ENCODE peak calls at places on chromosomes 13 and 19, in six cellular contexts. C, Y, Q, M, L and W are unnamed samples.
A peak's percentile ranks its signal among the peaks of the same experiment; 100 is the strongest.

GRCh38 chr13:111963031-111963430 is 103.9 kb upstream of the SOX1 start:
- DNase-seq in C (no peak), Q (no peak), L (no peak), Y (no peak), M (no peak), W (no peak)

GRCh38 chr19:57406516-57407123 is 4.3 kb upstream of the ZNF17 start:
- DNase-seq in M (peak; percentile 60), Y (peak; percentile 75), C (peak; percentile 70), Q (peak; percentile 45), L (peak; percentile 22), W (peak; percentile 83)

GRCh38 chr13:23392313-23392712 is 41.2 kb downstream of the SACS start:
- DNase-seq in L (no peak), Y (no peak), C (no peak), M (no peak), Q (no peak), W (peak; percentile 52)

GRCh38 chr19:41166888-41167804 is 25.9 kb upstream of the CYP2S1 start:
- DNase-seq in M (no peak), C (no peak), Q (no peak), L (no peak), Y (no peak), W (no peak)

GRCh38 chr13:52411629-52412028 is 5.7 kb upstream of the THSD1 start:
- DNase-seq in Q (no peak), C (no peak), M (no peak), L (no peak), Y (no peak), W (no peak)

GRCh38 chr19:43639507-43640423 is at the start of gene CADM4:
- DNase-seq in Y (peak; percentile 39), M (no peak), L (peak; percentile 21), Q (peak; percentile 15), C (peak; percentile 42), W (peak; percentile 55)

GRCh38 chr13:76703621-76704020 is 182.6 kb downstream of the KCTD12 start:
- DNase-seq in M (no peak), Q (no peak), Y (no peak), C (no peak), L (no peak), W (no peak)

GRCh38 chr13:75927183-75927582 is 291.1 kb downstream of the LMO7 start:
- DNase-seq in L (no peak), M (no peak), Y (no peak), Q (no peak), C (no peak), W (no peak)

GRCh38 chr19:58561373-58562125 is 3.1 kb upstream of the UBE2M start:
- DNase-seq in L (no peak), Q (no peak), Y (no peak), C (no peak), M (no peak), W (no peak)

GRCh38 chr19:15563325-15563794 is 51.7 kb upstream of the CYP4F8 start:
- DNase-seq in M (peak; percentile 67), Q (no peak), L (no peak), C (peak; percentile 67), Y (no peak), W (peak; percentile 75)

GRCh38 chr13:50079278-50080157 is 64.3 kb downstream of the KCNRG start:
- DNase-seq in M (no peak), Y (no peak), L (no peak), C (no peak), Q (no peak), W (peak; percentile 31)

GRCh38 chr19:44640518-44640917 is 3.2 kb upstream of the PVR start:
- DNase-seq in Y (no peak), Q (no peak), L (no peak), M (no peak), C (no peak), W (no peak)